ENCODE peak calls at places on chromosomes 13 and 19, in five cellular contexts. P is left ventricle myocardium inferior, I is prostate gland, G is testis, F is uterus. Z is an unnamed sample.
A peak's percentile ranks its signal among the peaks of the same experiment; 100 is the strongest.

GRCh38 chr19:49020931-49021895 is 2.9 kb downstream of the CGB3 start:
- DNase-seq in I (no peak), P (no peak), G (no peak), F (no peak), Z (no peak)

GRCh38 chr19:6490134-6490533 is 8.5 kb upstream of the DENND1C start:
- DNase-seq in I (no peak), G (no peak), F (no peak), P (no peak), Z (no peak)

GRCh38 chr19:13795595-13796300 is 505 bp downstream of the ZSWIM4 start:
- DNase-seq in P (no peak), I (peak; percentile 29), G (no peak), F (no peak), Z (no peak)

GRCh38 chr19:46898731-46899130 is 37.9 kb downstream of the ARHGAP35 start:
- DNase-seq in G (peak; percentile 56), I (no peak), P (no peak), F (peak; percentile 28), Z (no peak)

GRCh38 chr19:1066748-1067340 is at the start of gene ARHGAP45:
- DNase-seq in G (no peak), F (no peak), I (no peak), P (no peak), Z (peak; percentile 75)

GRCh38 chr13:30932481-30933333 is at the start of gene TEX26:
- DNase-seq in I (no peak), F (no peak), G (peak; percentile 65), P (no peak), Z (no peak)

GRCh38 chr19:35641515-35642151 is at the start of gene ETV2:
- DNase-seq in F (no peak), I (no peak), P (no peak), G (peak; percentile 54), Z (no peak)

GRCh38 chr19:6343462-6343861 is 10.1 kb upstream of the ACER1 start:
- DNase-seq in P (no peak), I (no peak), F (no peak), G (no peak), Z (no peak)

GRCh38 chr19:53521373-53522202 is 16.4 kb upstream of the ZNF331 start:
- DNase-seq in P (no peak), G (no peak), F (no peak), I (no peak), Z (no peak)

GRCh38 chr13:114002771-114003321 is 29.0 kb upstream of the C13orf46 start:
- DNase-seq in F (no peak), P (peak; percentile 10), I (no peak), G (no peak), Z (peak; percentile 21)

GRCh38 chr19:13935765-13936486 is 2.3 kb downstream of the PODNL1 start:
- DNase-seq in G (no peak), I (no peak), F (no peak), P (no peak), Z (no peak)

GRCh38 chr19:45057444-45057843 is 18.6 kb downstream of the CLASRP start:
- DNase-seq in I (no peak), P (no peak), G (no peak), F (no peak), Z (no peak)

GRCh38 chr13:108495686-108496363 is 133.6 kb upstream of the MYO16 start:
- DNase-seq in F (no peak), I (no peak), P (no peak), G (no peak), Z (no peak)

GRCh38 chr19:34432797-34433196 is 4.6 kb downstream of the UBA2 start:
- DNase-seq in P (peak; percentile 33), F (peak; percentile 35), I (no peak), G (peak; percentile 49), Z (no peak)

GRCh38 chr13:110187501-110188161 is 119.3 kb downstream of the COL4A1 start:
- DNase-seq in G (peak; percentile 58), I (no peak), P (peak; percentile 69), F (no peak), Z (no peak)

DNA sequence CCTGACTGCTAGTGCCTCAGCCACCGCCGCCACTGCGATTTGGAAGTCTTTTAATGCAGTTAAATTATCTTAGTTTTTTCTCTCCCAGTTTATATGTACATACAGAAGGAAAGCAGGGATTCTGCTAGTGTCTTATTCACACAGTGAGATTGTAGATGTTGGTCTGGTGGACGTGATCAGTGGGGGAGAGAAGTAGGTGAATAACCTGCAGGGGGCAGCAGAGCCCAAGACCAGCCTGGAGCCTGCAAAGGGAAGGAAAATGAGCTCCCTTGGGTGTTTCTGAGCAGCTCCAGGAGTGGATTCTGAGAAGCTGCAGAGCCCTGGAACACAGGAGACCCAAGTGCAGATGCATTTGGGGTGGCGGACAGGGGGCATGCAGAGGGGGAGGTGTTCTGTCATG is 26.3 kb downstream of the ZNF844 start:
- DNase-seq in I (peak; percentile 35), G (peak; percentile 77), P (peak; percentile 57), F (peak; percentile 52), Z (peak; percentile 71)
- TF ChIP-seq CTCF in I (peak; percentile 60), G (peak; percentile 46), P (peak; percentile 75), F (peak; percentile 48), Z (peak; percentile 73)

GRCh38 chr13:83827338-83827737 is 54.9 kb downstream of the SLITRK1 start:
- DNase-seq in F (no peak), I (no peak), G (no peak), P (no peak), Z (no peak)

GRCh38 chr13:83819611-83820010 is 62.7 kb downstream of the SLITRK1 start:
- DNase-seq in I (no peak), G (no peak), P (no peak), F (no peak), Z (no peak)

GRCh38 chr13:83824561-83824960 is 57.7 kb downstream of the SLITRK1 start:
- DNase-seq in I (no peak), G (no peak), F (no peak), P (no peak), Z (no peak)

GRCh38 chr13:83825676-83826075 is 56.6 kb downstream of the SLITRK1 start:
- DNase-seq in I (no peak), G (no peak), P (no peak), F (no peak), Z (no peak)

GRCh38 chr13:83824120-83824519 is 58.2 kb downstream of the SLITRK1 start:
- DNase-seq in I (no peak), P (no peak), F (no peak), G (no peak), Z (no peak)
- H3K27ac ChIP-seq in I (no peak overlapping the region), P (no peak overlapping the region), F (no peak overlapping the region), G (no peak overlapping the region), Z (no peak overlapping the region)

GRCh38 chr13:37695200-37695599 is 96.6 kb upstream of the POSTN start:
- DNase-seq in I (no peak), G (no peak), F (no peak), P (no peak), Z (no peak)
- TF ChIP-seq CTCF in I (no peak), G (no peak), F (no peak), P (no peak), Z (no peak)

GRCh38 chr13:18212873-18213272 is 968.8 kb downstream of the TUBA3C start:
- DNase-seq in F (no peak), I (peak; percentile 62), G (peak; percentile 73), P (no peak), Z (peak; percentile 51)
- H3K27ac ChIP-seq in F (no peak overlapping the region), I (no peak overlapping the region), G (no peak overlapping the region), P (no peak overlapping the region), Z (no peak overlapping the region)

GRCh38 chr19:29086646-29087045 is 126.3 kb downstream of the UQCRFS1 start:
- DNase-seq in P (no peak), G (no peak), F (no peak), I (no peak), Z (no peak)

GRCh38 chr19:29083863-29084262 is 129.1 kb downstream of the UQCRFS1 start:
- DNase-seq in I (no peak), F (no peak), G (no peak), P (no peak), Z (no peak)

GRCh38 chr19:29086182-29086581 is 126.8 kb downstream of the UQCRFS1 start:
- DNase-seq in P (no peak), I (no peak), F (no peak), G (no peak), Z (no peak)

GRCh38 chr19:29085630-29086029 is 127.3 kb downstream of the UQCRFS1 start:
- DNase-seq in P (no peak), F (no peak), I (no peak), G (no peak), Z (no peak)

GRCh38 chr19:29084266-29084665 is 128.7 kb downstream of the UQCRFS1 start:
- DNase-seq in P (no peak), I (no peak), G (peak; percentile 22), F (no peak), Z (no peak)
- TF ChIP-seq CTCF in P (peak; percentile 31), I (no peak), G (no peak), F (no peak), Z (no peak)

GRCh38 chr19:43700368-43701015 is 15.4 kb upstream of the IRGC start:
- DNase-seq in F (peak; percentile 67), G (peak; percentile 34), P (peak; percentile 46), I (no peak), Z (peak; percentile 47)
- H3K27ac ChIP-seq in F (peak overlapping the region; percentile 83), G (peak overlapping the region; percentile 53), P (peak overlapping the region; percentile 84), I (peak overlapping the region; percentile 9), Z (peak overlapping the region; percentile 92)

Z was measured in lower lobe of right lung.